ENCODE peak calls at places on chromosomes 11 and 22, in nine cellular contexts. P, B, Y, O, D, W, Z, S and N are unnamed samples.

GRCh38 chr11:94131363-94132115 is 2.9 kb downstream of the PANX1 start:
- DNase-seq in D (no peak), Z (peak), O (no peak), S (no peak), B (no peak), Y (no peak), P (no peak), W (no peak), N (no peak)

GRCh38 chr11:46537851-46538295 is 56.0 kb downstream of the AMBRA1 start:
- DNase-seq in B (peak), Y (peak), S (no peak), D (peak), W (peak), P (peak), O (peak), Z (peak), N (peak)

GRCh38 chr11:68962527-68963250 is 18.1 kb downstream of the MRGPRD start:
- DNase-seq in P (peak), Z (no peak), O (no peak), S (no peak), Y (peak), B (no peak), W (no peak), D (no peak), N (no peak)

GRCh38 chr11:11171285-11171684 is 181.8 kb downstream of the CSNK2A3 start:
- DNase-seq in O (no peak), D (no peak), P (no peak), Z (no peak), Y (no peak), B (no peak), S (no peak), W (no peak), N (no peak)

GRCh38 chr11:131938321-131938751 is 567.9 kb downstream of the NTM start:
- DNase-seq in B (peak), D (no peak), Y (no peak), S (no peak), Z (peak), O (no peak), W (no peak), P (no peak), N (no peak)

GRCh38 chr11:10488121-10488580 is 33.1 kb downstream of the AMPD3 start:
- DNase-seq in Y (peak), P (no peak), S (no peak), W (no peak), Z (peak), B (peak), D (no peak), O (no peak), N (no peak)

GRCh38 chr11:110077866-110078325 is 15.3 kb upstream of the ZC3H12C start:
- DNase-seq in W (no peak), B (peak), O (no peak), Y (no peak), Z (peak), D (no peak), S (peak), P (no peak), N (peak)

GRCh38 chr11:126007263-126007662 is 55.4 kb downstream of the CDON start:
- DNase-seq in Y (peak), O (no peak), W (no peak), Z (no peak), S (peak), D (no peak), P (no peak), B (peak), N (no peak)

GRCh38 chr11:20421902-20422301 is 34.4 kb downstream of the PRMT3 start:
- DNase-seq in D (peak), S (no peak), P (no peak), O (no peak), B (no peak), Z (no peak), Y (no peak), W (no peak), N (no peak)

GRCh38 chr11:69641681-69642548 is 959 bp downstream of the CCND1 start:
- DNase-seq in S (no peak), D (peak), W (no peak), P (no peak), Z (no peak), O (no peak), B (peak), Y (peak), N (no peak)

GRCh38 chr22:36016656-36017055 is 12.0 kb downstream of the RBFOX2 start:
- DNase-seq in Y (no peak), D (no peak), P (no peak), S (no peak), O (no peak), Z (no peak), B (no peak), W (no peak), N (no peak)

GRCh38 chr11:24386551-24387404 is 110.1 kb upstream of the LUZP2 start:
- DNase-seq in Y (peak), W (no peak), D (no peak), Z (no peak), B (peak), P (no peak), O (no peak), S (no peak), N (no peak)

GRCh38 chr22:38788417-38788816 is 5.5 kb downstream of the DNAL4 start:
- DNase-seq in B (peak), P (no peak), W (no peak), S (peak), Y (no peak), D (peak), Z (peak), O (no peak), N (peak)

GRCh38 chr11:65920035-65920802 is 993 bp downstream of the DRAP1 start:
- DNase-seq in Z (peak), O (no peak), B (peak), D (peak), S (no peak), W (no peak), P (no peak), Y (no peak), N (no peak)

GRCh38 chr11:121657191-121657590 is 204.4 kb upstream of the SORL1-AS1 start:
- DNase-seq in Y (no peak), S (no peak), D (no peak), O (no peak), Z (no peak), W (no peak), P (no peak), B (no peak), N (no peak)